ENCODE peak calls at places on chromosomes 11 and 22, in six cellular contexts. P is right lobe of liver, A is ovary, C is GM23338, L is cardiac muscle cell, T is left ventricle myocardium inferior. G is an unnamed sample.

GRCh38 chr22:23763579-23764331 is 965 bp downstream of the C22orf15 start:
- DNase-seq in P (no peak), A (no peak), C (peak; percentile 69), L (no peak), T (no peak), G (no peak)

GRCh38 chr11:62918531-62918930 is 2.6 kb downstream of the CHRM1 start:
- DNase-seq in P (no peak), A (no peak), C (no peak), L (no peak), T (no peak), G (no peak)

GRCh38 chr11:11409916-11410315 is 56.9 kb upstream of the CSNK2A3 start:
- DNase-seq in P (no peak), A (no peak), C (no peak), L (no peak), T (no peak), G (no peak)

GRCh38 chr11:25860677-25861445 is 471.1 kb upstream of the ANO3 start:
- DNase-seq in P (no peak), A (no peak), C (no peak), L (peak; percentile 54), T (no peak), G (no peak)

GRCh38 chr11:115132829-115133228 is 371.4 kb downstream of the CADM1 start:
- DNase-seq in P (no peak), A (no peak), C (peak; percentile 25), L (no peak), T (no peak), G (no peak)

GRCh38 chr11:8330416-8330815 is 66.7 kb upstream of the LMO1 start:
- DNase-seq in P (peak; percentile 22), A (no peak), C (no peak), L (no peak), T (no peak), G (peak; percentile 36)

GRCh38 chr11:44976576-44976975 is 25.9 kb upstream of the TP53I11 start:
- DNase-seq in P (no peak), A (no peak), C (no peak), L (no peak), T (no peak), G (no peak)

GRCh38 chr11:125871391-125872137 is 15.9 kb upstream of the HYLS1 start:
- DNase-seq in P (no peak), A (no peak), C (peak; percentile 86), L (peak; percentile 71), T (no peak), G (no peak)

GRCh38 chr11:1206391-1207271 is 16.2 kb upstream of the MUC5B start:
- DNase-seq in P (peak; percentile 42), A (no peak), C (no peak), L (no peak), T (no peak), G (peak; percentile 5)

GRCh38 chr11:117226388-117227385 is 5.2 kb downstream of the PCSK7 start:
- DNase-seq in P (no peak), A (peak; percentile 51), C (peak; percentile 90), L (peak; percentile 89), T (no peak), G (no peak)

GRCh38 chr22:49535126-49535525 is 292.5 kb downstream of the BRD1 start:
- DNase-seq in P (no peak), A (no peak), C (no peak), L (no peak), T (no peak), G (no peak)

GRCh38 chr22:49535527-49536125 is 292.0 kb downstream of the BRD1 start:
- DNase-seq in P (no peak), A (no peak), C (no peak), L (no peak), T (no peak), G (no peak)

GRCh38 chr22:49534386-49534785 is 293.3 kb downstream of the BRD1 start:
- DNase-seq in P (no peak), A (no peak), C (no peak), L (no peak), T (no peak), G (no peak)

GRCh38 chr22:49538006-49538405 is 289.7 kb downstream of the BRD1 start:
- DNase-seq in P (no peak), A (no peak), C (no peak), L (no peak), T (no peak), G (no peak)

DNA sequence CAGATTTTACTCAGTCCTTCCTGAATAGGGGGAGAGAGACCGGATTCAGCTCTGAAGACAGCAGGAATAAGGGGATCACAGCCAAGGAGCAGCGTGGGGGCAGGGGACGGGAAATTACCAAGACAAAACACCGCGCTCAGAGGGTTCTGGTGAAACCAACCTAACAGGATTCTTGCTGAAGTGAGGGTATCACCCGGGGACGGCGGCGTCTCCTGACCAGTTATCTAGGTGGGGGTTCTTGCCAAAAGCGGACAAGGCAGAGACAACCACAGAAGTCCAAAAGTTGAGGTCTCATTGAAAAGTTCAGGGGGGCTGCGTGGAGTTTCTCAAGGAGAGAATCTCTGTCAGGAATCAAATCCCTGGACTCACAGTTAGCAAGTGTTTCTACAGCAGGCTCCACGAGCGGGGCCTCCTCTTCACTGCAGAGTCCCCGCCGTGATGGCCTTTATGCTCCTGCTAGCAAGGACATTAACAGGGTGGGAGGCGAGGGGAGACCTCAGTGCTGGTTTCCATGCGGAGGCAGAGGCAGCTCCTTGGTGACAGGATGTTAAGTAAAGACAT is 291.0 kb downstream of the BRD1 start:
- DNase-seq in P (no peak), A (no peak), C (no peak), L (no peak), T (no peak), G (no peak)
- H3K27ac ChIP-seq in P (no peak overlapping the region), A (no peak overlapping the region), C (no peak overlapping the region), L (no peak overlapping the region), T (no peak overlapping the region), G (no peak overlapping the region)

GRCh38 chr22:35742342-35743100 is 24.8 kb downstream of the APOL5 start:
- DNase-seq in P (no peak), A (no peak), C (no peak), L (peak; percentile 70), T (no peak), G (no peak)
- H3K36me3 ChIP-seq in P (no peaks in the 10 kb centered on the region), A (no peaks in the 10 kb centered on the region), C (no peaks in the 10 kb centered on the region), L (peaks cover 35% of the 10 kb centered on the region), T (peaks cover 35% of the 10 kb centered on the region), G (peaks cover 55% of the 10 kb centered on the region)

GRCh38 chr11:67354314-67355022 is 1.1 kb upstream of the POLD4 start:
- DNase-seq in P (peak; percentile 80), A (peak; percentile 71), C (no peak), L (peak; percentile 93), T (peak; percentile 60), G (peak; percentile 82)
- H3K4me3 ChIP-seq in P (peak overlapping the region; percentile 82), A (peak overlapping the region; percentile 61), C (peak overlapping the region; percentile 95), L (peak overlapping the region; percentile 67), T (peak overlapping the region; percentile 92), G (peak overlapping the region; percentile 81)

GRCh38 chr11:33704240-33705002 is 3.8 kb upstream of the C11orf91 start:
- DNase-seq in P (no peak), A (no peak), C (no peak), L (no peak), T (no peak), G (no peak)

GRCh38 chr11:33703771-33704170 is 3.1 kb upstream of the C11orf91 start:
- DNase-seq in P (no peak), A (no peak), C (no peak), L (peak; percentile 38), T (no peak), G (no peak)

GRCh38 chr11:33701302-33701701 is 676 bp upstream of the C11orf91 start:
- DNase-seq in P (no peak), A (no peak), C (no peak), L (peak; percentile 52), T (no peak), G (no peak)

GRCh38 chr11:33701831-33702230 is 1.2 kb upstream of the C11orf91 start:
- DNase-seq in P (no peak), A (no peak), C (no peak), L (peak; percentile 77), T (no peak), G (no peak)

GRCh38 chr11:33703234-33703633 is 2.6 kb upstream of the C11orf91 start:
- DNase-seq in P (no peak), A (no peak), C (no peak), L (no peak), T (no peak), G (no peak)
- H3K27ac ChIP-seq in P (peak overlapping the region; percentile 67), A (no peak overlapping the region), C (no peak overlapping the region), L (no peak overlapping the region), T (peak overlapping the region; percentile 89), G (peak overlapping the region; percentile 83)

DNA sequence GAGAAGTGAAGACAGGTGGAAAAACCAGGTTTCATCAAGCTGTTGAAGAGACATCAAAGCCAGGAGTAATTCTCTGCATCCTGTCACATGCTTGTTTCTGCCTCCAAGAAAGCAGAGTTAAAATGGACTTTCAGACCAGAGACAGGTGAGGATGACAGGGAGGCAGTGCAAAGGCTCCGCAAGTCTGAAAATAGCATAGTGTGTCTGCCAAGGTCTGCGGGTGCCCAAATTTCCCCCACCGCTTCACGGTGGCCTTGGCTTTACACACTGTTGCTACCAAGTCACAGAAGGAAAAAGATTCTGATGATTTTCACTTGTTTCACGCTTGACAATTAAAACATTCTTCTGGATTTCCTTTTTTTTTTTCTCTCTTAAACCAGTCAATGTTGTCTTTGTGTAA is 44.2 kb downstream of the SNX19 start:
- DNase-seq in P (no peak), A (no peak), C (no peak), L (no peak), T (no peak), G (no peak)
- H3K36me3 ChIP-seq in P (peaks cover 4% of the 10 kb centered on the region), A (no peaks in the 10 kb centered on the region), C (peaks cover 10% of the 10 kb centered on the region), L (peaks cover 4% of the 10 kb centered on the region), T (peaks cover 32% of the 10 kb centered on the region), G (peaks cover 47% of the 10 kb centered on the region)

DNA sequence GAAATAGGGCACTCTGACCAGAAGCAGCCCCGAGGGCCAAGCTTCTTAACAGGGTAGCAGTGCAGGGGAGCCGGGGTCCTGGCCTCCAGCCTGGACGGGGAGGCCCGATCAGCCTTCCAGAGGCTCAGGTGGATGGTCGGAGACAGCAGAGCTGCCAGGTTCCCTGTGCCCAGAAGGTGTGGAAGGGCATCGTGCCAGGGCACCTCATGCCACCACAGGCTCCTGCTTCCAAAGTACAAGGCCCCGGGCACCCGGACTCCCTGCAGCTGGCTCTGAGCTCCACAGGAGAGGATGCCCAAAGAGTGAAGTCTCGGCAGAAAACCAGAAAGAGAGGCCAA is 14.3 kb downstream of the EHD1 start:
- DNase-seq in P (peak; percentile 91), A (no peak), C (no peak), L (no peak), T (no peak), G (peak; percentile 53)
- H3K4me3 ChIP-seq in P (no peak overlapping the region), A (no peak overlapping the region), C (no peak overlapping the region), L (no peak overlapping the region), T (peak overlapping the region; percentile 49), G (peak overlapping the region; percentile 46)